ENCODE peak calls at places on chromosomes 6 and 20, in six cellular contexts. G is lower lobe of right lung, E is neural progenitor cell, H is NB4, N is GM12865, M is left ventricle myocardium inferior. U is an unnamed sample.
A peak's percentile ranks its signal among the peaks of the same experiment; 100 is the strongest.

GRCh38 chr6:166527849-166528248 is 58.6 kb downstream of the RAMACL start:
- DNase-seq in G (no peak), E (no peak), H (no peak), N (no peak), M (no peak), U (no peak)

GRCh38 chr6:24332306-24332705 is 25.6 kb downstream of the DCDC2 start:
- DNase-seq in G (no peak), E (no peak), H (no peak), N (no peak), M (no peak), U (no peak)

GRCh38 chr6:169738972-169739529 is 12.3 kb downstream of the DYNLT2 start:
- DNase-seq in G (no peak), E (no peak), H (no peak), N (no peak), M (no peak), U (no peak)

GRCh38 chr6:158418501-158418900 is 106.2 kb downstream of the TULP4 start:
- DNase-seq in G (no peak), E (no peak), H (no peak), N (no peak), M (no peak), U (no peak)

GRCh38 chr6:148827421-148827820 is 80.6 kb downstream of the UST start:
- DNase-seq in G (no peak), E (no peak), H (no peak), N (no peak), M (no peak), U (no peak)

GRCh38 chr6:128964771-128965170 is 81.8 kb downstream of the LAMA2 start:
- DNase-seq in G (no peak), E (no peak), H (no peak), N (no peak), M (no peak), U (no peak)

GRCh38 chr20:891121-892080 is 24.7 kb downstream of the ANGPT4 start:
- DNase-seq in G (no peak), E (no peak), H (peak; percentile 30), N (peak; percentile 35), M (peak; percentile 67), U (no peak)

GRCh38 chr6:6595946-6596345 is 7.4 kb downstream of the LY86 start:
- DNase-seq in G (no peak), E (no peak), H (no peak), N (no peak), M (no peak), U (no peak)

GRCh38 chr20:40279390-40279789 is 409.6 kb downstream of the MAFB start:
- DNase-seq in G (no peak), E (no peak), H (peak; percentile 62), N (no peak), M (no peak), U (peak; percentile 60)

GRCh38 chr20:57384486-57384885 is 6.7 kb upstream of the RBM38 start:
- DNase-seq in G (no peak), E (no peak), H (no peak), N (no peak), M (no peak), U (peak; percentile 35)

GRCh38 chr6:130033999-130034814 is 15.8 kb downstream of the L3MBTL3 start:
- DNase-seq in G (no peak), E (no peak), H (no peak), N (no peak), M (no peak), U (no peak)

GRCh38 chr6:133242761-133243590 is 1.8 kb downstream of the EYA4 start:
- DNase-seq in G (no peak), E (peak; percentile 66), H (no peak), N (no peak), M (peak; percentile 18), U (no peak)

GRCh38 chr6:152636675-152637421 is at the start of gene SYNE1:
- DNase-seq in G (peak; percentile 78), E (peak; percentile 67), H (no peak), N (peak; percentile 34), M (peak; percentile 54), U (peak; percentile 95)

GRCh38 chr20:57880155-57880648 is 170.4 kb upstream of the PMEPA1 start:
- DNase-seq in G (no peak), E (no peak), H (no peak), N (no peak), M (peak; percentile 42), U (no peak)

GRCh38 chr6:137751768-137752560 is 115.1 kb upstream of the TNFAIP3 start:
- DNase-seq in G (no peak), E (no peak), H (no peak), N (no peak), M (no peak), U (no peak)

GRCh38 chr6:13045676-13046075 is 282.7 kb downstream of the TBC1D7 start:
- DNase-seq in G (no peak), E (no peak), H (peak; percentile 15), N (no peak), M (no peak), U (no peak)

GRCh38 chr6:76221525-76221924 is 149.1 kb upstream of the IMPG1 start:
- DNase-seq in G (no peak), E (no peak), H (no peak), N (peak; percentile 11), M (no peak), U (no peak)

GRCh38 chr20:2659547-2659946 is 4.5 kb downstream of the IDH3B start:
- DNase-seq in G (no peak), E (no peak), H (peak; percentile 29), N (no peak), M (no peak), U (no peak)

GRCh38 chr6:90816764-90817163 is 229.9 kb upstream of the MAP3K7 start:
- DNase-seq in G (no peak), E (no peak), H (no peak), N (no peak), M (no peak), U (no peak)

GRCh38 chr6:1383729-1384548 is 5.4 kb upstream of the FOXF2 start:
- DNase-seq in G (no peak), E (peak; percentile 55), H (no peak), N (no peak), M (no peak), U (no peak)

GRCh38 chr6:146847426-146847825 is 248.7 kb downstream of the ADGB start:
- DNase-seq in G (no peak), E (no peak), H (no peak), N (no peak), M (no peak), U (no peak)

GRCh38 chr6:122712864-122713612 is 66.5 kb upstream of the FABP7 start:
- DNase-seq in G (no peak), E (peak; percentile 26), H (peak; percentile 56), N (no peak), M (no peak), U (no peak)

GRCh38 chr6:81304486-81304885 is 448.0 kb downstream of the TENT5A start:
- DNase-seq in G (no peak), E (no peak), H (no peak), N (no peak), M (no peak), U (no peak)

GRCh38 chr6:158237656-158238055 is 69.5 kb downstream of the GTF2H5 start:
- DNase-seq in G (no peak), E (no peak), H (no peak), N (no peak), M (no peak), U (no peak)

GRCh38 chr20:35773154-35773751 is 1.4 kb downstream of the PHF20 start:
- DNase-seq in G (no peak), E (peak; percentile 13), H (peak; percentile 70), N (peak; percentile 74), M (no peak), U (no peak)

GRCh38 chr6:41531591-41532582 is 14.3 kb upstream of the FOXP4 start:
- DNase-seq in G (no peak), E (no peak), H (peak; percentile 27), N (peak; percentile 93), M (no peak), U (no peak)

GRCh38 chr6:170292111-170292777 is 1.4 kb upstream of the DLL1 start:
- DNase-seq in G (no peak), E (peak; percentile 53), H (no peak), N (no peak), M (no peak), U (no peak)

GRCh38 chr20:62791301-62792181 is 4.7 kb upstream of the MRGBP start:
- DNase-seq in G (peak; percentile 68), E (peak; percentile 95), H (peak; percentile 96), N (peak; percentile 83), M (peak; percentile 78), U (peak; percentile 78)

GRCh38 chr6:110886555-110887167 is 12.1 kb downstream of the AMD1 start:
- DNase-seq in G (no peak), E (no peak), H (no peak), N (no peak), M (no peak), U (no peak)
- TF ChIP-seq CTCF in G (no peak), E (no peak), H (no peak), N (no peak), M (no peak), U (no peak)

DNA sequence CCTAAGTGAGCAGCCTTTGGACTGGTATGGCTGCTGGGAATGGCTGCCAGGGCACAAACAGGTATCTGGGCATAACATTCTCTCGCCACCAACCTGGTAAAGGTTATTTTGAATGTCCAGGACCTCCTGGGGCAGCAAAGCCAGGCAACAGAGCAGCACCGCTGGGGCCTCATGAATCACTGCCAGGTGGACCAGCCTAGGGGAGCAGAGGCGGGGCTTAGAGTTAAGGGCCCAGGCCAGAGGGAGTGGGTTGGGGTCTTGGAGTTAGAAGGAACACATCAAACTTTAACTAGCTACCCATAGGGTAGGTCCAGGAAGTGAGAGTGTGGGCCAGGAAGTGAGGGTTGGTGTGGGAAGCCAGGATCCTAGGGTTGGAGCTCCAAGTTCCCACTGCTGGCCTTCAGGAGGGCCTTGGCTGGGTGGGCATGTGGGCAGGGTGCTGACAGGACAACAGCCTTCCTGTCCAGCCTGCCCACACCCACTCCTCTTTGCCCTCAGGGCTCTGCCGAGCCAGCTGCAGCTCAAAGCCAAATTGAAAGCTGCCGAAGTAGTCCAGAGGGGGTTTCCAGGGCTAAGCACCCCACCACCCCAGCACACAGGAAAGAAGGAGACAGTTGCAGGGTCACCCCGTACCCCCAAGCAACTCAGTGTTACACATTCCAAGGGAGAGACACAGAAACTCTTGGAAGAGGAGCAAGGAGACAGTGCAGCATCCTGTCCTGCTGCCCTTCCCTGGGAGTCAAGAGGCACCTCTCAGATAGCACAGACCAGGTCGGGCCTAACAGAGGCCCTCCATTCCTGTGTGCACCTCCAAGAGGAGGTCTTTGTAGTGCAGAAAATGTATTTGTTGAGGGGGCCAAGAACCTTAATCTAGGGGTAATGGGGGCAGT is 2.6 kb downstream of the NFKBIE start:
- DNase-seq in G (no peak), E (no peak), H (no peak), N (peak; percentile 46), M (no peak), U (no peak)
- H3K4me3 ChIP-seq in G (peak overlapping the region; percentile 87), E (no peak overlapping the region), H (peak overlapping the region; percentile 81), N (peak overlapping the region; percentile 95), M (peak overlapping the region; percentile 81), U (peak overlapping the region; percentile 87)

DNA sequence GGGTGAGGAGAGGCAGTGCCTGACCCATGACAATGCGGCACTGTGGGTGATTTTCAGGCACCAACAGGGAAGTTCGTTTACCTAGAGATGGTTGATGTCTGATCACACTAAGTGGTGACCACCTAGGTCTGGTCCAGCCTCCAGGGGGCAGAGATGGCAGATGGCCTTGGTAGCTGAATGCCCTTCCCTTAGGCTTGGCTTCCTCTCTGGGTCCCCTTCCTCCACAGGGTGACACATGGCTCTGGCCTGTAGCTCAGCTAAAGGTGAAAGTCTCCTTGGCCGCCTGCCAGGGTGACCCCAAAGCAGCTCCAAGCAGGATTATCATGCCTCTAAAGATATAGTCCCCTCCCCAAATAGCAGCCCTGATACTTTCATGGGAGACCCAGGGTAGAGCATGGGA is 6.4 kb downstream of the GDAP1L1 start:
- DNase-seq in G (no peak), E (no peak), H (no peak), N (no peak), M (no peak), U (no peak)
- TF ChIP-seq CTCF in G (no peak), E (no peak), H (no peak), N (no peak), M (no peak), U (no peak)

GRCh38 chr20:53751394-53752368 is 158.0 kb upstream of the ZNF217 start:
- DNase-seq in G (no peak), E (no peak), H (peak; percentile 85), N (peak; percentile 89), M (no peak), U (no peak)
- H3K4me3 ChIP-seq in G (no peak overlapping the region), E (no peak overlapping the region), H (no peak overlapping the region), N (peak overlapping the region; percentile 34), M (no peak overlapping the region), U (no peak overlapping the region)